ENCODE peak calls at places on chromosome 21, in nine cellular contexts. U, H, V, C, Y, M, K, W and E are unnamed samples.
A peak's percentile ranks its signal among the peaks of the same experiment; 100 is the strongest.

GRCh38 chr21:17476006-17476405 is 36.8 kb upstream of the CXADR start:
- DNase-seq in C (no peak), H (no peak), U (no peak), Y (no peak), M (no peak), W (no peak), K (no peak), V (no peak), E (no peak)

GRCh38 chr21:30102881-30103280 is 63.7 kb downstream of the CLDN17 start:
- DNase-seq in H (no peak), V (no peak), K (no peak), Y (no peak), W (no peak), C (no peak), M (no peak), U (no peak), E (no peak)

GRCh38 chr21:17002628-17003027 is 510.2 kb upstream of the CXADR start:
- DNase-seq in V (no peak), Y (no peak), U (no peak), H (no peak), W (no peak), M (no peak), C (no peak), K (no peak), E (no peak)

GRCh38 chr21:42228709-42229220 is 9.8 kb downstream of the ABCG1 start:
- DNase-seq in M (no peak), Y (no peak), H (no peak), W (no peak), U (peak; percentile 82), V (no peak), K (no peak), C (no peak), E (no peak)

GRCh38 chr21:29145354-29145782 is 14.9 kb downstream of the MAP3K7CL start:
- DNase-seq in W (no peak), U (no peak), K (no peak), M (peak; percentile 37), Y (peak; percentile 63), V (peak; percentile 95), C (no peak), H (no peak), E (no peak)

GRCh38 chr21:40548134-40548533 is 298.8 kb downstream of the DSCAM start:
- DNase-seq in U (no peak), K (no peak), V (no peak), C (no peak), Y (no peak), M (no peak), W (no peak), H (no peak), E (no peak)

GRCh38 chr21:14900058-14900457 is 164.7 kb downstream of the NRIP1 start:
- DNase-seq in V (peak; percentile 80), W (no peak), M (no peak), H (no peak), Y (no peak), U (no peak), K (no peak), C (no peak), E (no peak)

GRCh38 chr21:43866233-43866632 is 1.2 kb downstream of the AGPAT3 start:
- DNase-seq in U (peak; percentile 78), H (no peak), V (peak; percentile 57), K (no peak), W (peak; percentile 68), M (peak; percentile 58), C (peak; percentile 84), Y (peak; percentile 72), E (no peak)

GRCh38 chr21:22791986-22792560 is 1793.9 kb downstream of the NCAM2 start:
- DNase-seq in K (peak; percentile 46), U (no peak), M (no peak), W (no peak), H (peak; percentile 4), Y (no peak), C (peak; percentile 24), V (peak; percentile 38), E (no peak)

GRCh38 chr21:38567577-38568360 is 69.5 kb upstream of the ERG start:
- DNase-seq in Y (no peak), K (no peak), U (no peak), W (no peak), H (no peak), M (no peak), C (no peak), V (peak; percentile 6), E (no peak)

DNA sequence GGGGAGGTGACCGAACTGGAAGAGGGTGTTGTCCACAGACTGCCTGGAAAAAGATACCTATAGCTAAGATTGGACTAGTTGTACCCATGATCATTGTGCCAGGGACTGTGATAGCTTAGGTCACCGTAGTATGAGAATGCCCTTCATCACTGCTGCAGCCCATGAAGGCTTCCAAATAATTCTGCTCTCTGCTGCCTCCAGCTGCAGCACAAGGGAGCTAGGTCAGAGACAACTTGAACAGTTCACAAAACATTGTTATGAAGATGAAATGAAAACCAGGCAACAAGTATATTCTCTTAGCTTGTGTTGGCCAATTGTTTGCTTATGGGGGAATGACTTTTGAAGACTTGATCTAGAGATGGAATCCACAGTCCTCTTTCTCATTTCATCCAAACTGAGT is 246.7 kb downstream of the MRPL39 start:
- DNase-seq in M (no peak), K (no peak), H (no peak), Y (no peak), W (no peak), C (no peak), V (no peak), U (no peak), E (no peak)
- TF ChIP-seq CTCF in M (no peak), K (peak; percentile 31), H (peak; percentile 40), Y (no peak), W (no peak), C (peak; percentile 15), V (peak; percentile 27), U (no peak), E (no peak)

GRCh38 chr21:36706482-36706852 is 7.6 kb downstream of the SIM2 start:
- DNase-seq in M (no peak), H (no peak), K (no peak), V (no peak), W (no peak), Y (no peak), U (peak; percentile 14), C (no peak), E (no peak)
- TF ChIP-seq CTCF in M (no peak), H (no peak), K (no peak), V (no peak), W (no peak), Y (no peak), U (no peak), C (no peak), E (no peak)

GRCh38 chr21:34930971-34931370 is 118.1 kb downstream of the RUNX1 start:
- DNase-seq in K (no peak), V (peak; percentile 54), Y (no peak), U (no peak), W (no peak), C (no peak), M (no peak), H (no peak), E (no peak)

GRCh38 chr21:34934350-34934749 is 114.8 kb downstream of the RUNX1 start:
- DNase-seq in C (no peak), U (no peak), K (no peak), H (no peak), V (no peak), Y (no peak), W (no peak), M (no peak), E (no peak)

GRCh38 chr21:34933609-34934345 is 115.3 kb downstream of the RUNX1 start:
- DNase-seq in M (no peak), C (no peak), U (peak; percentile 67), H (no peak), Y (no peak), W (no peak), V (no peak), K (no peak), E (no peak)

GRCh38 chr21:34935452-34935851 is 113.7 kb downstream of the RUNX1 start:
- DNase-seq in Y (no peak), U (no peak), V (no peak), C (no peak), W (no peak), M (no peak), H (no peak), K (no peak), E (no peak)

DNA sequence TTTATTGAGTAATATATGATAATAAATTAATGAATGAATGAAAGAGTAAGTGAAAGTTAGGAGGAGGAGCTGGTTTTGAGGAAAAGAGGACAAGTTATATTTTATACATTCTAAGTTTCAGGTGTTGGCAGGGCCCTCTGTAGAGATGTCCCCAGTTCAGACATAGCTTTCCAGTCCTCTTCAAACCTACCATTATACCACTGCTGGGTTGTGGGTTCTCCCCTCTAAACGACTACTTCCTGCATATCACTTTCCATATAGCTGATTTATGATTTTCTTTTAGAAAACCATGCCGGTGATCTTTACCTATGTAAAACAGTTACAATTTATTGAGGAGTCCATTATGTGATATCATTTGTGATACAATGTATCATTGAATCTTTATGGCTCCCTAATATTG is 116.9 kb downstream of the RUNX1 start:
- DNase-seq in M (no peak), C (no peak), V (no peak), W (no peak), Y (no peak), K (no peak), H (no peak), U (no peak), E (no peak)
- TF ChIP-seq CTCF in M (no peak), C (no peak), V (no peak), W (no peak), Y (no peak), K (no peak), H (no peak), U (no peak), E (no peak)

GRCh38 chr21:46291561-46291960 is 5.4 kb downstream of the YBEY start:
- DNase-seq in H (no peak), W (no peak), U (no peak), K (no peak), V (no peak), Y (no peak), C (no peak), M (no peak), E (no peak)

GRCh38 chr21:46295177-46295711 is 9.1 kb downstream of the YBEY start:
- DNase-seq in M (peak; percentile 38), K (no peak), H (no peak), Y (peak; percentile 63), W (no peak), C (no peak), U (no peak), V (peak; percentile 69), E (no peak)

GRCh38 chr21:46297311-46298082 is 11.4 kb downstream of the YBEY start:
- DNase-seq in H (no peak), M (peak; percentile 30), K (no peak), V (no peak), Y (peak; percentile 70), C (no peak), U (peak; percentile 76), W (peak; percentile 9), E (no peak)

GRCh38 chr21:46295996-46296752 is 10.0 kb downstream of the YBEY start:
- DNase-seq in K (no peak), U (peak; percentile 92), W (peak; percentile 57), H (peak; percentile 60), V (peak; percentile 32), C (peak; percentile 80), Y (peak; percentile 93), M (peak; percentile 92), E (peak; percentile 38)

DNA sequence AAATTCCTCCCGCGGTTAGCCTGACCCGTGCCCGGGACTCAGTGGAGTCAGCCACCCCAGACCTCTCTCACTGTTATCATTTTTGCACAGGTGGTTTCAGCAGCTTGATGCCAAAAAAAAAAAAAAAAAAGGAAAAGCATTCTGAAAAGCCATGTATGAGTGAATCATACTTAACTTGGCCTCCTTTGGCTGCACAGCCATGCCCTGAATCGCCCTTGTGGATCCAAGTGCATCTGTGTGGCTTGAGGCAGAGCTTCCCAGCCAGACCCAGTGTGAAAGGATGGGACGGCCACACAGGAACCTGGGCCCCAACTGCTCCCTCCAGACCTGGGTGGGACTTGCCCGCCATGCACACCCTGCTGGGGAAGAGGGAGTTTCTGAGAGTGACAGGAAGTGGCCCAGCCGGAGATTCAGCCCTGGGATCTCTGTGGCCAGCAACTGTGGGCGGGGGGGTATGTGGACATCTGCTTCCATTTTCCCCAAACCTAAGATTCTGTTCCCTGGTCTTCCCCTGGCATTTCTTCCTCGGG is 8.6 kb downstream of the YBEY start:
- DNase-seq in W (no peak), M (peak; percentile 40), U (no peak), Y (no peak), V (peak; percentile 68), C (peak; percentile 65), H (no peak), K (no peak), E (no peak)
- TF ChIP-seq CTCF in W (no peak), M (no peak), U (no peak), Y (no peak), V (no peak), C (no peak), H (no peak), K (no peak), E (no peak)